ENCODE peak calls at places on chromosomes 16 and 17, in nine cellular contexts. T is WERI-Rb-1, S is ovary, N is pancreas, U is RWPE1, V is left lung, W is neural crest cell, C is uterus, L is heart left ventricle. I is an unnamed sample.

GRCh38 chr17:43454888-43455287 is 28.9 kb upstream of the DHX8 start:
- DNase-seq in U (no peak), S (no peak), N (no peak), W (no peak), T (no peak), V (no peak), L (no peak), C (no peak), I (no peak)

GRCh38 chr16:53745753-53746258 is 41.9 kb downstream of the FTO start:
- DNase-seq in N (no peak), S (no peak), C (no peak), L (no peak), W (no peak), V (no peak), U (peak; percentile 64), T (no peak), I (no peak)

GRCh38 chr17:67376509-67376891 is 581 bp upstream of the PITPNC1 start:
- DNase-seq in L (no peak), T (no peak), W (no peak), S (peak; percentile 31), C (peak; percentile 28), N (no peak), V (no peak), U (no peak), I (no peak)

GRCh38 chr16:27920391-27920891 is 143.1 kb downstream of the GSG1L start:
- DNase-seq in S (no peak), C (no peak), L (no peak), T (peak; percentile 95), N (no peak), W (peak; percentile 38), U (peak; percentile 58), V (no peak), I (no peak)

GRCh38 chr17:57735707-57736106 is 9.4 kb downstream of the CCDC182 start:
- DNase-seq in C (no peak), S (no peak), T (peak; percentile 88), U (peak; percentile 23), V (no peak), W (no peak), L (no peak), N (no peak), I (no peak)

GRCh38 chr16:17194190-17194780 is 276.5 kb downstream of the XYLT1 start:
- DNase-seq in T (peak; percentile 60), N (peak; percentile 23), W (peak; percentile 53), C (peak; percentile 48), V (peak; percentile 83), L (peak; percentile 46), S (peak; percentile 55), U (no peak), I (no peak)

GRCh38 chr17:2337811-2338657 is 733 bp downstream of the SGSM2 start:
- DNase-seq in U (peak; percentile 64), V (peak; percentile 92), S (peak; percentile 72), N (peak; percentile 59), W (peak; percentile 37), C (peak; percentile 54), T (peak; percentile 63), L (peak; percentile 67), I (no peak)

GRCh38 chr17:8964801-8965393 is 610 bp downstream of the PIK3R5 start:
- DNase-seq in W (no peak), T (no peak), C (no peak), V (peak; percentile 83), N (no peak), S (no peak), U (no peak), L (no peak), I (no peak)

GRCh38 chr17:73309727-73310555 is 1.9 kb downstream of the CDC42EP4 start:
- DNase-seq in V (no peak), C (no peak), T (peak; percentile 67), W (peak; percentile 30), L (peak; percentile 45), S (no peak), N (peak; percentile 85), U (no peak), I (no peak)

GRCh38 chr17:1611715-1612114 is 16.9 kb downstream of the SLC43A2 start:
- DNase-seq in U (no peak), W (no peak), C (no peak), V (peak; percentile 41), T (no peak), L (no peak), N (no peak), S (no peak), I (no peak)

GRCh38 chr17:36862116-36862920 is 75.0 kb upstream of the LHX1 start:
- DNase-seq in T (no peak), S (no peak), N (no peak), W (no peak), L (no peak), V (no peak), U (no peak), C (no peak), I (no peak)

GRCh38 chr16:20620770-20621169 is 44.6 kb upstream of the ACSM2B start:
- DNase-seq in L (no peak), V (no peak), W (no peak), C (no peak), T (no peak), N (no peak), U (no peak), S (no peak), I (no peak)

GRCh38 chr17:50055055-50055425 is 870 bp upstream of the ITGA3 start:
- DNase-seq in C (no peak), S (no peak), W (no peak), U (peak; percentile 84), T (peak; percentile 72), L (no peak), V (no peak), N (peak; percentile 86), I (no peak)

GRCh38 chr16:64648282-64648681 is 473.6 kb downstream of the CDH11 start:
- DNase-seq in V (no peak), T (no peak), N (no peak), C (no peak), S (no peak), L (no peak), W (no peak), U (no peak), I (no peak)

DNA sequence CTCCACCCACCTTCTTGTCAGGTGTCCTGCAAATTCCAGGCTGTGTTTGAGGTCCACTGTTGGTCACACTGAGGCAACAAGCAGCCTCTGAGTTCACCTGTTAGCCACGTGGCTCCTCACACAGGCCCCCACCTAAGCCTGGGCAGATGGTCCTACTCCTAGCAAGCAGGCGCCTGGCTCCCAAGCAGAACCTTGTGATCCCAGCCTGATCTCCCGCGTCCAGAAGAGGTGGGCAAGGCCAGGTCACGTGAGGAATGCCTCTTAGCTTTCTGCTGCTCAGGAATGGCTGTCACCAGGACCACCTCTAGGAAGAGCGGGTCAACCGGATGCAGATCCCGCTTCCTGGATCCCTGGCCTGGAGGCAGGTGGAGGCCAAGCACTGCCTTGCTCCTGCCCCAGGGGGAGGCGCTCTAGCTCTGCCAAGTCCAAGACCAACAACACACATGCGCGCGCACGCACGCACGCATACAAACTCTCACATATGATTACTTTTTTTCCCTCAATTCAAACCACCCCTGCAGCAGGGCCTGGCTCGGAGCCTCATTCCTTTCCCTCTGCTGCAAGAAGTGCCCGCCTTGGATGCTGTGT is 9.5 kb downstream of the CYB561 start:
- DNase-seq in C (no peak), V (peak; percentile 70), L (no peak), T (peak; percentile 95), N (peak; percentile 77), U (no peak), S (no peak), W (no peak), I (no peak)
- TF ChIP-seq CTCF in C (no peak), V (no peak), L (no peak), T (peak; percentile 93), N (no peak), U (no peak), S (no peak), W (no peak), I (no peak)

GRCh38 chr16:15942901-15943690 is 6.3 kb upstream of the ABCC1 start:
- DNase-seq in L (no peak), C (no peak), S (no peak), V (no peak), N (no peak), T (no peak), U (no peak), W (no peak), I (no peak)

GRCh38 chr16:15949210-15950166 is at the start of gene ABCC1:
- DNase-seq in T (peak; percentile 33), V (peak; percentile 87), S (peak; percentile 40), U (peak; percentile 58), L (peak; percentile 33), C (peak; percentile 26), W (peak; percentile 18), N (peak; percentile 30), I (no peak)

GRCh38 chr16:15947983-15948509 is 1.4 kb upstream of the ABCC1 start:
- DNase-seq in W (no peak), V (no peak), S (no peak), C (no peak), T (no peak), U (no peak), N (no peak), L (no peak), I (no peak)

GRCh38 chr16:15948532-15949209 is 745 bp upstream of the ABCC1 start:
- DNase-seq in C (no peak), T (no peak), W (no peak), L (no peak), N (no peak), S (no peak), U (no peak), V (no peak), I (no peak)

GRCh38 chr16:15946257-15947044 is 3.0 kb upstream of the ABCC1 start:
- DNase-seq in C (no peak), U (peak; percentile 77), T (no peak), S (no peak), L (no peak), V (no peak), N (no peak), W (no peak), I (peak; percentile 69)
- TF ChIP-seq CTCF in C (no peak), U (no peak), T (no peak), S (no peak), L (no peak), V (no peak), N (no peak), W (no peak), I (no peak)

GRCh38 chr17:77208217-77208808 is 67.5 kb downstream of the SEC14L1 start:
- DNase-seq in U (no peak), C (peak; percentile 48), V (no peak), W (no peak), N (peak; percentile 58), T (no peak), L (peak; percentile 63), S (peak; percentile 44), I (peak; percentile 19)
- TF ChIP-seq CTCF in U (no peak), C (peak; percentile 47), V (no peak), W (no peak), N (no peak), T (peak; percentile 31), L (no peak), S (peak; percentile 19), I (peak; percentile 54)

DNA sequence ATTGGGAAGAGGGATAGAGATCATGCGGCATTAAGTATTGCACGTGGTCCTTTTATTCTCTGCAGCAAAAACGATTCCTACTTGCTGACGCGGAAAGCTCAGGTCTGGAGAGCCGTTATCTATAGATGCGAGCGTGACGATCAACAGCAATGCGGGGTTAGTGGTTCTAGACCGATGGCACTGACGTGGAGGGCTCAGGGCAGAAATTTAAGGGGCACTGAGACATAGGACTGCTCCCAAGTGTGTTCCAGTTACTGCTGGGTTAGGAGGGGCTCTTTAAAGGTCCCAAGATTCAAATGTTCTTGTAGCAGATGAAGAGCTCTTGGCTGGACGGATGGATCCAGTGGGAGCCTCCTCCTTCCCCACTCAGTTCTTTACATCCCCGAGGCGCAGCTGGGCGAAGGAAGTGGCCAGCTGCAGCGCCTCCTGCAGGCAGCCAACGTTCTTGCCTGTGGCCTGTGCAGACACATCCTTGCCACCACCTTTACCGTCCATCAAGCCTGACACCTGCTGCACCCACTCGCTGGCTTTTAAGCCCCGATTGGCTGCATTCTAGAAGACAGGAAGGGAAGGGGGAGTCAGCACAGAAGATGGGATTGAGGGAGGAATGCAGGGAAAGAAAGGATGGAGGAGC is 732 bp upstream of the EXOSC6 start:
- DNase-seq in L (no peak), T (peak; percentile 58), V (no peak), U (no peak), N (no peak), S (no peak), W (peak; percentile 29), C (no peak), I (no peak)
- TF ChIP-seq CTCF in L (peak; percentile 12), T (peak; percentile 93), V (no peak), U (no peak), N (no peak), S (no peak), W (peak; percentile 54), C (no peak), I (peak; percentile 52)